ENCODE peak calls at places on chromosome 21, in six cellular contexts. One of them, this sample, is unnamed.

GRCh38 chr21:29238052-29238966 is 60.4 kb upstream of the BACH1 start:
- DNase-seq in Daoy: no peak
- DNase-seq in hippocampal formation: no peak
- DNase-seq in H4: no peak
- DNase-seq in NT2/D1: no peak
- DNase-seq in suprapubic skin: no peak
- DNase-seq in this sample: no peak

GRCh38 chr21:19998450-19998849 is 999.8 kb upstream of the NCAM2 start:
- DNase-seq in Daoy: no peak
- DNase-seq in hippocampal formation: no peak
- DNase-seq in H4: no peak
- DNase-seq in NT2/D1: no peak
- DNase-seq in suprapubic skin: no peak
- DNase-seq in this sample: no peak

GRCh38 chr21:27564684-27565280 is 597.9 kb upstream of the ADAMTS5 start:
- DNase-seq in Daoy: peak
- DNase-seq in hippocampal formation: peak
- DNase-seq in H4: peak
- DNase-seq in NT2/D1: peak
- DNase-seq in suprapubic skin: no peak
- DNase-seq in this sample: peak

GRCh38 chr21:37563641-37564340 is 197.2 kb downstream of the DYRK1A start:
- DNase-seq in Daoy: peak
- DNase-seq in hippocampal formation: peak
- DNase-seq in H4: peak
- DNase-seq in NT2/D1: no peak
- DNase-seq in suprapubic skin: peak
- DNase-seq in this sample: peak

GRCh38 chr21:41365377-41366107 is 3.7 kb downstream of the MX2 start:
- DNase-seq in Daoy: no peak
- DNase-seq in hippocampal formation: no peak
- DNase-seq in H4: no peak
- DNase-seq in NT2/D1: no peak
- DNase-seq in suprapubic skin: no peak
- DNase-seq in this sample: no peak

GRCh38 chr21:20882462-20883415 is 115.5 kb upstream of the NCAM2 start:
- DNase-seq in Daoy: peak
- DNase-seq in hippocampal formation: peak
- DNase-seq in H4: peak
- DNase-seq in NT2/D1: peak
- DNase-seq in suprapubic skin: no peak
- DNase-seq in this sample: peak

GRCh38 chr21:38301321-38302214 is 44.8 kb downstream of the KCNJ15 start:
- DNase-seq in Daoy: no peak
- DNase-seq in hippocampal formation: no peak
- DNase-seq in H4: no peak
- DNase-seq in NT2/D1: no peak
- DNase-seq in suprapubic skin: no peak
- DNase-seq in this sample: no peak

GRCh38 chr21:26888256-26888655 is 43.0 kb upstream of the ADAMTS1 start:
- DNase-seq in Daoy: no peak
- DNase-seq in hippocampal formation: no peak
- DNase-seq in H4: no peak
- DNase-seq in NT2/D1: no peak
- DNase-seq in suprapubic skin: no peak
- DNase-seq in this sample: peak

GRCh38 chr21:26068776-26069175 is 101.8 kb downstream of the APP start:
- DNase-seq in Daoy: no peak
- DNase-seq in hippocampal formation: no peak
- DNase-seq in H4: no peak
- DNase-seq in NT2/D1: no peak
- DNase-seq in suprapubic skin: no peak
- DNase-seq in this sample: no peak

GRCh38 chr21:38170283-38170682 is 86.5 kb upstream of the KCNJ15 start:
- DNase-seq in Daoy: peak
- DNase-seq in hippocampal formation: no peak
- DNase-seq in H4: peak
- DNase-seq in NT2/D1: peak
- DNase-seq in suprapubic skin: no peak
- DNase-seq in this sample: peak

GRCh38 chr21:38796426-38796825 is 9.3 kb upstream of the ETS2 start:
- DNase-seq in Daoy: peak
- DNase-seq in hippocampal formation: no peak
- DNase-seq in H4: peak
- DNase-seq in NT2/D1: no peak
- DNase-seq in suprapubic skin: no peak
- DNase-seq in this sample: peak

GRCh38 chr21:42878678-42878992 is 704 bp downstream of the WDR4 start:
- DNase-seq in Daoy: no peak
- DNase-seq in hippocampal formation: no peak
- DNase-seq in H4: no peak
- DNase-seq in NT2/D1: no peak
- DNase-seq in suprapubic skin: no peak
- DNase-seq in this sample: no peak

GRCh38 chr21:41638201-41638790 is 128.6 kb downstream of the RIPK4 start:
- DNase-seq in Daoy: no peak
- DNase-seq in hippocampal formation: no peak
- DNase-seq in H4: no peak
- DNase-seq in NT2/D1: no peak
- DNase-seq in suprapubic skin: peak
- DNase-seq in this sample: no peak

GRCh38 chr21:33948096-33948950 is 32.7 kb upstream of the ATP5PO start:
- DNase-seq in Daoy: peak
- DNase-seq in hippocampal formation: peak
- DNase-seq in H4: peak
- DNase-seq in NT2/D1: peak
- DNase-seq in suprapubic skin: no peak
- DNase-seq in this sample: peak

GRCh38 chr21:46181436-46181835 is 2.8 kb downstream of the SPATC1L start:
- DNase-seq in Daoy: no peak
- DNase-seq in hippocampal formation: no peak
- DNase-seq in H4: no peak
- DNase-seq in NT2/D1: no peak
- DNase-seq in suprapubic skin: peak
- DNase-seq in this sample: no peak

GRCh38 chr21:44530903-44531605 is 8.9 kb downstream of the KRTAP10-1 start:
- DNase-seq in Daoy: no peak
- DNase-seq in hippocampal formation: no peak
- DNase-seq in H4: no peak
- DNase-seq in NT2/D1: no peak
- DNase-seq in suprapubic skin: peak
- DNase-seq in this sample: no peak

GRCh38 chr21:27772816-27773215 is 805.9 kb upstream of the ADAMTS5 start:
- DNase-seq in Daoy: no peak
- DNase-seq in hippocampal formation: no peak
- DNase-seq in H4: no peak
- DNase-seq in NT2/D1: no peak
- DNase-seq in suprapubic skin: no peak
- DNase-seq in this sample: no peak

GRCh38 chr21:32249551-32250280 is 29.1 kb downstream of the MIS18A start:
- DNase-seq in Daoy: no peak
- DNase-seq in hippocampal formation: no peak
- DNase-seq in H4: no peak
- DNase-seq in NT2/D1: no peak
- DNase-seq in suprapubic skin: no peak
- DNase-seq in this sample: no peak

GRCh38 chr21:33973268-33973667 is 57.7 kb upstream of the ATP5PO start:
- DNase-seq in Daoy: no peak
- DNase-seq in hippocampal formation: no peak
- DNase-seq in H4: no peak
- DNase-seq in NT2/D1: no peak
- DNase-seq in suprapubic skin: no peak
- DNase-seq in this sample: no peak

GRCh38 chr21:34820051-34820450 is 151.3 kb downstream of the CLIC6 start:
- DNase-seq in Daoy: no peak
- DNase-seq in hippocampal formation: no peak
- DNase-seq in H4: no peak
- DNase-seq in NT2/D1: no peak
- DNase-seq in suprapubic skin: no peak
- DNase-seq in this sample: no peak

GRCh38 chr21:25635310-25635709 is 3.7 kb upstream of the JAM2 start:
- DNase-seq in Daoy: peak
- DNase-seq in hippocampal formation: no peak
- DNase-seq in H4: peak
- DNase-seq in NT2/D1: no peak
- DNase-seq in suprapubic skin: no peak
- DNase-seq in this sample: no peak

GRCh38 chr21:34995979-34996303 is 53.2 kb downstream of the RUNX1 start:
- DNase-seq in Daoy: no peak
- DNase-seq in hippocampal formation: no peak
- DNase-seq in H4: no peak
- DNase-seq in NT2/D1: no peak
- DNase-seq in suprapubic skin: no peak
- DNase-seq in this sample: no peak

GRCh38 chr21:45538381-45539045 is 3.7 kb downstream of the SLC19A1 start:
- DNase-seq in Daoy: no peak
- DNase-seq in hippocampal formation: no peak
- DNase-seq in H4: no peak
- DNase-seq in NT2/D1: no peak
- DNase-seq in suprapubic skin: peak
- DNase-seq in this sample: no peak

GRCh38 chr21:41769106-41769505 is 2.3 kb upstream of the RIPK4 start:
- DNase-seq in Daoy: no peak
- DNase-seq in hippocampal formation: no peak
- DNase-seq in H4: no peak
- DNase-seq in NT2/D1: no peak
- DNase-seq in suprapubic skin: no peak
- DNase-seq in this sample: no peak

GRCh38 chr21:32494946-32495703 is 82.6 kb downstream of the EVA1C start:
- DNase-seq in Daoy: peak
- DNase-seq in hippocampal formation: no peak
- DNase-seq in H4: peak
- DNase-seq in NT2/D1: no peak
- DNase-seq in suprapubic skin: peak
- DNase-seq in this sample: peak

GRCh38 chr21:43984905-43985689 is 27.0 kb upstream of the TRAPPC10 start:
- DNase-seq in Daoy: no peak
- DNase-seq in hippocampal formation: no peak
- DNase-seq in H4: no peak
- DNase-seq in NT2/D1: no peak
- DNase-seq in suprapubic skin: no peak
- DNase-seq in this sample: no peak

GRCh38 chr21:35927262-35927661 is 133.1 kb downstream of the SETD4 start:
- DNase-seq in Daoy: no peak
- DNase-seq in hippocampal formation: no peak
- DNase-seq in H4: no peak
- DNase-seq in NT2/D1: no peak
- DNase-seq in suprapubic skin: no peak
- DNase-seq in this sample: no peak

GRCh38 chr21:18499761-18500376 is 96.3 kb upstream of the TMPRSS15 start:
- DNase-seq in Daoy: peak
- DNase-seq in hippocampal formation: no peak
- DNase-seq in H4: peak
- DNase-seq in NT2/D1: peak
- DNase-seq in suprapubic skin: no peak
- DNase-seq in this sample: peak

GRCh38 chr21:37074195-37074510 is 1.1 kb downstream of the TTC3 start:
- DNase-seq in Daoy: peak
- DNase-seq in hippocampal formation: no peak
- DNase-seq in H4: no peak
- DNase-seq in NT2/D1: no peak
- DNase-seq in suprapubic skin: no peak
- DNase-seq in this sample: no peak

GRCh38 chr21:44870748-44871495 is 2.6 kb downstream of the PTTG1IP start:
- DNase-seq in Daoy: peak
- DNase-seq in hippocampal formation: no peak
- DNase-seq in H4: peak
- DNase-seq in NT2/D1: no peak
- DNase-seq in suprapubic skin: no peak
- DNase-seq in this sample: peak

GRCh38 chr21:41612674-41613250 is 104.8 kb upstream of the TMPRSS2 start:
- DNase-seq in Daoy: peak
- DNase-seq in hippocampal formation: peak
- DNase-seq in H4: peak
- DNase-seq in NT2/D1: peak
- DNase-seq in suprapubic skin: peak
- DNase-seq in this sample: peak

GRCh38 chr21:46064870-46065214 is 33.1 kb upstream of the COL6A2 start:
- DNase-seq in Daoy: no peak
- DNase-seq in hippocampal formation: no peak
- DNase-seq in H4: no peak
- DNase-seq in NT2/D1: no peak
- DNase-seq in suprapubic skin: no peak
- DNase-seq in this sample: no peak

GRCh38 chr21:37531402-37532042 is 164.9 kb downstream of the DYRK1A start:
- DNase-seq in Daoy: peak
- DNase-seq in hippocampal formation: no peak
- DNase-seq in H4: peak
- DNase-seq in NT2/D1: no peak
- DNase-seq in suprapubic skin: no peak
- DNase-seq in this sample: no peak

GRCh38 chr21:31659286-31660133 is at the start of gene SOD1:
- DNase-seq in Daoy: peak
- DNase-seq in hippocampal formation: peak
- DNase-seq in H4: peak
- DNase-seq in NT2/D1: peak
- DNase-seq in suprapubic skin: peak
- DNase-seq in this sample: peak

GRCh38 chr21:38985423-38986378 is 180.0 kb downstream of the ETS2 start:
- DNase-seq in Daoy: peak
- DNase-seq in hippocampal formation: no peak
- DNase-seq in H4: peak
- DNase-seq in NT2/D1: no peak
- DNase-seq in suprapubic skin: peak
- DNase-seq in this sample: peak

GRCh38 chr21:16323586-16323985 is 593.8 kb downstream of the USP25 start:
- DNase-seq in Daoy: no peak
- DNase-seq in hippocampal formation: no peak
- DNase-seq in H4: no peak
- DNase-seq in NT2/D1: no peak
- DNase-seq in suprapubic skin: no peak
- DNase-seq in this sample: peak

This sample was measured in astrocyte of the spinal cord.